ENCODE peak calls at places on chromosomes 7 and 10, in four cellular contexts. One of them, this sample, is unnamed.

GRCh38 chr10:133420028-133420427 is 4.4 kb downstream of the SPRN start:
- DNase-seq in Panc1: no peak
- DNase-seq in ovary: no peak
- DNase-seq in progenitor cell of endocrine pancreas: no peak
- DNase-seq in this sample: no peak

GRCh38 chr7:120014920-120015465 is 258.0 kb upstream of the KCND2 start:
- DNase-seq in progenitor cell of endocrine pancreas: no peak
- DNase-seq in Panc1: no peak
- DNase-seq in ovary: no peak
- DNase-seq in this sample: no peak

GRCh38 chr7:126606331-126606730 is 646.4 kb downstream of the GRM8 start:
- DNase-seq in progenitor cell of endocrine pancreas: no peak
- DNase-seq in Panc1: no peak
- DNase-seq in ovary: no peak
- DNase-seq in this sample: no peak

GRCh38 chr10:114698271-114699185 is 40.5 kb upstream of the ABLIM1 start:
- DNase-seq in Panc1: no peak
- DNase-seq in progenitor cell of endocrine pancreas: no peak
- DNase-seq in ovary: no peak
- DNase-seq in this sample: no peak

GRCh38 chr7:5693529-5693928 is 87.9 kb downstream of the RNF216 start:
- DNase-seq in ovary: no peak
- DNase-seq in progenitor cell of endocrine pancreas: no peak
- DNase-seq in Panc1: no peak
- DNase-seq in this sample: no peak

GRCh38 chr10:62426086-62426485 is 51.9 kb downstream of the ZNF365 start:
- DNase-seq in Panc1: no peak
- DNase-seq in progenitor cell of endocrine pancreas: no peak
- DNase-seq in ovary: no peak
- DNase-seq in this sample: no peak

GRCh38 chr10:101770331-101771215 is 5.3 kb downstream of the FGF8 start:
- DNase-seq in progenitor cell of endocrine pancreas: no peak
- DNase-seq in ovary: no peak
- DNase-seq in Panc1: no peak
- DNase-seq in this sample: no peak

GRCh38 chr10:48885376-48885775 is 54.3 kb downstream of the LRRC18 start:
- DNase-seq in ovary: no peak
- DNase-seq in Panc1: no peak
- DNase-seq in progenitor cell of endocrine pancreas: no peak
- DNase-seq in this sample: no peak

GRCh38 chr10:132162590-132163277 is 24.0 kb upstream of the DPYSL4 start:
- DNase-seq in Panc1: no peak
- DNase-seq in ovary: no peak
- DNase-seq in progenitor cell of endocrine pancreas: no peak
- DNase-seq in this sample: no peak

GRCh38 chr7:134362587-134363483 is 46.1 kb upstream of the SLC35B4 start:
- DNase-seq in Panc1: no peak
- DNase-seq in ovary: no peak
- DNase-seq in progenitor cell of endocrine pancreas: no peak
- DNase-seq in this sample: peak; percentile 18

GRCh38 chr7:120862987-120863386 is 5.0 kb upstream of the TSPAN12 start:
- DNase-seq in Panc1: no peak
- DNase-seq in progenitor cell of endocrine pancreas: no peak
- DNase-seq in ovary: no peak
- DNase-seq in this sample: no peak

GRCh38 chr7:94423865-94424264 is 29.2 kb downstream of the COL1A2 start:
- DNase-seq in ovary: no peak
- DNase-seq in Panc1: no peak
- DNase-seq in progenitor cell of endocrine pancreas: no peak
- DNase-seq in this sample: no peak

GRCh38 chr10:132403511-132404168 is 6.6 kb downstream of the PWWP2B start:
- DNase-seq in Panc1: no peak
- DNase-seq in ovary: no peak
- DNase-seq in progenitor cell of endocrine pancreas: no peak
- DNase-seq in this sample: no peak

GRCh38 chr10:69835875-69836727 is 34.4 kb downstream of the COL13A1 start:
- DNase-seq in ovary: no peak
- DNase-seq in progenitor cell of endocrine pancreas: no peak
- DNase-seq in Panc1: no peak
- DNase-seq in this sample: no peak

GRCh38 chr7:14236834-14237233 is 247.4 kb upstream of the ETV1 start:
- DNase-seq in progenitor cell of endocrine pancreas: no peak
- DNase-seq in Panc1: no peak
- DNase-seq in ovary: no peak
- DNase-seq in this sample: no peak

GRCh38 chr10:117448840-117449239 is 73.6 kb upstream of the PDZD8 start:
- DNase-seq in ovary: no peak
- DNase-seq in progenitor cell of endocrine pancreas: no peak
- DNase-seq in Panc1: no peak
- DNase-seq in this sample: no peak

GRCh38 chr7:3267928-3268690 is 32.9 kb upstream of the SDK1 start:
- DNase-seq in Panc1: peak; percentile 95
- DNase-seq in ovary: no peak
- DNase-seq in progenitor cell of endocrine pancreas: no peak
- DNase-seq in this sample: peak; percentile 59

GRCh38 chr7:2269468-2270460 is 27.7 kb downstream of the NUDT1 start:
- DNase-seq in Panc1: no peak
- DNase-seq in progenitor cell of endocrine pancreas: no peak
- DNase-seq in ovary: no peak
- DNase-seq in this sample: no peak

GRCh38 chr7:136405931-136406777 is 429.0 kb upstream of the MTPN start:
- DNase-seq in ovary: no peak
- DNase-seq in progenitor cell of endocrine pancreas: peak; percentile 29
- DNase-seq in Panc1: peak; percentile 50
- DNase-seq in this sample: peak; percentile 22

GRCh38 chr10:75643944-75644820 is 212.8 kb downstream of the LRMDA start:
- DNase-seq in Panc1: no peak
- DNase-seq in ovary: no peak
- DNase-seq in progenitor cell of endocrine pancreas: no peak
- DNase-seq in this sample: no peak

GRCh38 chr7:104271948-104272347 is 56.5 kb upstream of the LHFPL3 start:
- DNase-seq in progenitor cell of endocrine pancreas: no peak
- DNase-seq in ovary: no peak
- DNase-seq in Panc1: no peak
- DNase-seq in this sample: no peak

GRCh38 chr10:93073539-93074136 is at the start of gene CYP26A1:
- DNase-seq in Panc1: no peak
- DNase-seq in ovary: no peak
- DNase-seq in progenitor cell of endocrine pancreas: no peak
- DNase-seq in this sample: no peak

GRCh38 chr10:104350146-104350635 is 3.4 kb upstream of the CFAP58 start:
- DNase-seq in progenitor cell of endocrine pancreas: no peak
- DNase-seq in Panc1: no peak
- DNase-seq in ovary: no peak
- DNase-seq in this sample: no peak

GRCh38 chr7:129615018-129615417 is 3.5 kb downstream of the NRF1 start:
- DNase-seq in Panc1: no peak
- DNase-seq in progenitor cell of endocrine pancreas: no peak
- DNase-seq in ovary: no peak
- DNase-seq in this sample: no peak

GRCh38 chr10:95276367-95277200 is 14.2 kb downstream of the PDLIM1 start:
- DNase-seq in progenitor cell of endocrine pancreas: no peak
- DNase-seq in ovary: no peak
- DNase-seq in Panc1: no peak
- DNase-seq in this sample: no peak

GRCh38 chr10:60387531-60387930 is 2.1 kb downstream of the ANK3 start:
- DNase-seq in ovary: no peak
- DNase-seq in Panc1: no peak
- DNase-seq in progenitor cell of endocrine pancreas: no peak
- DNase-seq in this sample: no peak

GRCh38 chr10:75356484-75356883 is 45.1 kb downstream of the ZNF503 start:
- DNase-seq in ovary: no peak
- DNase-seq in Panc1: no peak
- DNase-seq in progenitor cell of endocrine pancreas: no peak
- DNase-seq in this sample: no peak

GRCh38 chr10:123140164-123140982 is 4.6 kb downstream of the HMX3 start:
- DNase-seq in ovary: no peak
- DNase-seq in progenitor cell of endocrine pancreas: no peak
- DNase-seq in Panc1: no peak
- DNase-seq in this sample: no peak

GRCh38 chr7:78400038-78400437 is 601.5 kb downstream of the PHTF2 start:
- DNase-seq in Panc1: no peak
- DNase-seq in ovary: no peak
- DNase-seq in progenitor cell of endocrine pancreas: no peak
- DNase-seq in this sample: no peak

GRCh38 chr10:122485670-122486069 is 24.3 kb downstream of the HTRA1 start:
- DNase-seq in ovary: peak; percentile 27
- DNase-seq in Panc1: no peak
- DNase-seq in progenitor cell of endocrine pancreas: no peak
- DNase-seq in this sample: no peak

GRCh38 chr10:89427629-89428028 is 13.3 kb downstream of the IFIT5 start:
- DNase-seq in progenitor cell of endocrine pancreas: no peak
- DNase-seq in ovary: no peak
- DNase-seq in Panc1: no peak
- DNase-seq in this sample: no peak

GRCh38 chr7:17183630-17184328 is 114.7 kb upstream of the AHR start:
- DNase-seq in Panc1: no peak
- DNase-seq in ovary: no peak
- DNase-seq in progenitor cell of endocrine pancreas: no peak
- DNase-seq in this sample: peak; percentile 36

GRCh38 chr7:132618956-132619305 is 42.7 kb upstream of the PLXNA4 start:
- DNase-seq in ovary: no peak
- DNase-seq in progenitor cell of endocrine pancreas: no peak
- DNase-seq in Panc1: no peak
- DNase-seq in this sample: no peak

GRCh38 chr7:101935521-101936141 is 118.2 kb downstream of the CUX1 start:
- DNase-seq in Panc1: no peak
- DNase-seq in ovary: no peak
- DNase-seq in progenitor cell of endocrine pancreas: no peak
- DNase-seq in this sample: no peak

GRCh38 chr7:87627634-87627994 is 584 bp upstream of the RUNDC3B start:
- DNase-seq in Panc1: no peak
- DNase-seq in progenitor cell of endocrine pancreas: peak; percentile 12
- DNase-seq in ovary: peak; percentile 24
- DNase-seq in this sample: no peak

GRCh38 chr7:85289279-85289678 is 102.4 kb upstream of the SEMA3D start:
- DNase-seq in ovary: no peak
- DNase-seq in progenitor cell of endocrine pancreas: no peak
- DNase-seq in Panc1: no peak
- DNase-seq in this sample: no peak

GRCh38 chr7:85285502-85285901 is 98.6 kb upstream of the SEMA3D start:
- DNase-seq in ovary: no peak
- DNase-seq in progenitor cell of endocrine pancreas: no peak
- DNase-seq in Panc1: no peak
- DNase-seq in this sample: no peak

GRCh38 chr7:85286449-85286848 is 99.6 kb upstream of the SEMA3D start:
- DNase-seq in ovary: no peak
- DNase-seq in progenitor cell of endocrine pancreas: no peak
- DNase-seq in Panc1: no peak
- DNase-seq in this sample: peak; percentile 0

GRCh38 chr7:85290252-85290651 is 103.4 kb upstream of the SEMA3D start:
- DNase-seq in Panc1: no peak
- DNase-seq in ovary: no peak
- DNase-seq in progenitor cell of endocrine pancreas: no peak
- DNase-seq in this sample: no peak

DNA sequence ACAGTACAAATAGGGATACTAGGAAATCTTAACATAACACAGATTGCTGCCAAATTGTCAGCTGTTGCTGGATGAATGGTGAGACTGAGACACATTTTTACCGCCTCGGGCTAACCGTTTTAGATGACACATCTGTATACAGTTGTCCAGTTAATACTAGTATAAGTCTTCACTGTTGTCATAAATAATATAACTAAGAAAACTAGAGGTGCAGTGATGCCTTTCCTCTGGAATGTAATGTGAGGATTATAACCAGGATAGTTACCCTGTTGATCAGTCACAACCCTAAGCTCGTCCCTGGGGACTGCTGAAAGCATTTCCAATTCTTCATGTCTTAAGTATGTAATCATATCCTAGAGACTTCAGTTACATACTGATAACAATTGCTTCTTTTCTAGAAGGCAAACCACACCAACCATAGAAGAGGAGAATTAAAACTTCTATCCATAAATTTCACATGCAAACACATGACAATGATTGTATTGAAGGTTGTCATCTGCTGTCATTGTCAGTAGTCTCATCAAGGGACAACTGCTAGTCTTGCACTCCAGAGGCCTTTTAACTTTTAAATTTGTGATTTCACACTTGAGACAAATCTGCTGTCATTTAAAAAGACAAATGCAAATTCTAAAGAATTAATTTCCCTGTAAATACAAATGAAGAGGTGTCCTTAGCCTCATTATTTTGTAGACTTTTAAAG is 100.4 kb upstream of the SEMA3D start:
- DNase-seq in progenitor cell of endocrine pancreas: no peak
- DNase-seq in ovary: no peak
- DNase-seq in Panc1: no peak
- DNase-seq in this sample: peak; percentile 12
- TF ChIP-seq CTCF in progenitor cell of endocrine pancreas: no peak
- TF ChIP-seq CTCF in ovary: no peak
- TF ChIP-seq CTCF in Panc1: no peak
- TF ChIP-seq CTCF in this sample: no peak

GRCh38 chr7:72476608-72477305 is 64.6 kb upstream of the CALN1 start:
- DNase-seq in progenitor cell of endocrine pancreas: no peak
- DNase-seq in Panc1: no peak
- DNase-seq in ovary: no peak
- DNase-seq in this sample: no peak
- TF ChIP-seq CTCF in progenitor cell of endocrine pancreas: no peak
- TF ChIP-seq CTCF in Panc1: no peak
- TF ChIP-seq CTCF in ovary: no peak
- TF ChIP-seq CTCF in this sample: no peak

GRCh38 chr7:27885652-27886051 is 145.7 kb downstream of the TAX1BP1 start:
- DNase-seq in Panc1: no peak
- DNase-seq in progenitor cell of endocrine pancreas: no peak
- DNase-seq in ovary: no peak
- DNase-seq in this sample: no peak

DNA sequence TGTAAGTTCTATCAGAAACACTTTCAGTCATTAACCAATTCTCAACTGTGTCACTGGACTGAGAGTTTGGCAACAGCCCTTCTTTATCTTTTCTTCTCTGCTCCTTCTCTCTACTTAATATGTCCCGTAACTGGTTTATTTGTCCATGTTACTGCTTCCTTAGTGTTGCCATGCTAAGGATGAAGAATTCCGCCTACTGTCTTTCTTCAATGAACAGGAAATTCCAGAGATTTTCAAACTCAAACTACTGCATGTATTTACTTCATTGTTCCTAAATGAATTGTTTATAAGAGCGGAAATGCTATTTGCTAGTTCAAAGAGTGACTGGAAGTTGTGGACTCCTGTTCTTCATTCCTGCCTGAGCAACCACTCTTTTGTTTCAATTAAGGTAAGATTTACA is 143.8 kb downstream of the TAX1BP1 start:
- DNase-seq in Panc1: no peak
- DNase-seq in progenitor cell of endocrine pancreas: no peak
- DNase-seq in ovary: no peak
- DNase-seq in this sample: no peak
- TF ChIP-seq CTCF in Panc1: no peak
- TF ChIP-seq CTCF in progenitor cell of endocrine pancreas: no peak
- TF ChIP-seq CTCF in ovary: no peak
- TF ChIP-seq CTCF in this sample: no peak

DNA sequence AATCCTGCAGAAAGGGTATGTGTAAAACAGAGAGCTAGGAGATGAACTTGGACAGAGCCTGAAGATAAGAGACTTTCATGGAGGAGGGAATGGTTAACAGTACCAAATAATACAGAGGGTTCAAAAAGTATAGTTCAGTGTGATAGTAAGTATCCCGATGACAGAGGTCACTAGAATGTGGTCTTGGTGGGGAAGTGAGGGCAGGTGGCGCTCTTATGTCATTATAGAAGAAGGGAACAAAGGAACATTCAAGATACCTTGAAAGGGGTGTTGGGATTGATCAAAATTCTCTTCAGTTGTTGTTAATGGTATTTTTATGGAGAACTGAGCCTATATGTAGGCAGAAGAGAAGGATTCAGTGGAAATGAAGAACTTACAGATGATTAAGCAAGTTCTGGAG is 312.5 kb downstream of the SUGCT start:
- DNase-seq in Panc1: no peak
- DNase-seq in progenitor cell of endocrine pancreas: no peak
- DNase-seq in ovary: no peak
- DNase-seq in this sample: no peak
- TF ChIP-seq CTCF in Panc1: peak; percentile 8
- TF ChIP-seq CTCF in progenitor cell of endocrine pancreas: no peak
- TF ChIP-seq CTCF in ovary: no peak
- TF ChIP-seq CTCF in this sample: no peak